ENCODE peak calls at places on chromosomes 1 and 21, in nine cellular contexts. S is stimulated activated CD4-positive, alpha-beta T cell treated with anti-CD3 and anti-CD28 coated beads, TNF-alpha, amount 100 ng/mL, for 24 hours; F is heart left ventricle; J is activated gamma-delta T cell; V is EH; I is astrocyte of the spinal cord; B is progenitor cell of endocrine pancreas; A is T-helper 9 cell; X is amniotic stem cell. L is an unnamed sample.

GRCh38 chr1:108016451-108016920 is 51.5 kb upstream of the VAV3 start:
- DNase-seq in F (no peak), I (peak; percentile 77), S (peak; percentile 7), X (no peak), J (no peak), B (no peak), A (no peak), V (peak; percentile 30), L (peak; percentile 7)

GRCh38 chr1:80656628-80657019 is 1144.1 kb upstream of the ADGRL2 start:
- DNase-seq in J (no peak), S (no peak), X (no peak), F (no peak), I (peak; percentile 27), A (no peak), B (no peak), V (no peak), L (no peak)

GRCh38 chr1:19366599-19367315 is 54.6 kb downstream of the SLC66A1 start:
- DNase-seq in X (no peak), A (no peak), S (no peak), F (no peak), B (no peak), J (no peak), V (no peak), I (no peak), L (no peak)

GRCh38 chr1:53850082-53850673 is 12.1 kb upstream of the NDC1 start:
- DNase-seq in B (no peak), I (no peak), X (no peak), J (no peak), A (no peak), F (no peak), V (no peak), S (no peak), L (no peak)

GRCh38 chr1:50829010-50829958 is 130.8 kb downstream of the FAF1 start:
- DNase-seq in X (no peak), B (no peak), I (peak; percentile 16), A (no peak), S (no peak), V (peak; percentile 25), F (no peak), J (no peak), L (peak; percentile 6)

GRCh38 chr1:161932668-161933067 is 91.0 kb downstream of the OLFML2B start:
- DNase-seq in F (no peak), B (no peak), S (no peak), V (no peak), I (no peak), X (no peak), A (no peak), J (no peak), L (no peak)

GRCh38 chr1:168443899-168444298 is 99.9 kb downstream of the XCL2 start:
- DNase-seq in I (no peak), J (no peak), B (no peak), S (no peak), F (no peak), A (no peak), X (no peak), V (no peak), L (no peak)

GRCh38 chr1:211145944-211146343 is 12.0 kb upstream of the KCNH1 start:
- DNase-seq in S (no peak), I (no peak), F (no peak), V (no peak), J (no peak), X (no peak), B (no peak), A (no peak), L (no peak)

GRCh38 chr1:186620951-186621350 is 59.3 kb downstream of the PTGS2 start:
- DNase-seq in V (peak; percentile 92), J (no peak), X (peak; percentile 34), F (no peak), S (no peak), I (peak; percentile 91), B (no peak), A (no peak), L (no peak)

GRCh38 chr1:18941221-18942141 is 15.0 kb downstream of the IFFO2 start:
- DNase-seq in A (no peak), S (no peak), B (no peak), V (peak; percentile 60), F (no peak), J (no peak), X (no peak), I (peak; percentile 97), L (no peak)

GRCh38 chr21:46226920-46227599 is 1.5 kb downstream of the LSS start:
- DNase-seq in J (no peak), I (peak; percentile 21), S (no peak), A (no peak), B (no peak), V (peak; percentile 31), X (peak; percentile 9), F (no peak), L (no peak)

GRCh38 chr1:156747737-156748669 is 3.5 kb downstream of the HDGF start:
- DNase-seq in S (no peak), A (no peak), J (no peak), V (peak; percentile 28), X (no peak), B (no peak), I (no peak), F (no peak), L (no peak)

GRCh38 chr1:31772669-31773248 is 8.6 kb upstream of the ADGRB2 start:
- DNase-seq in S (no peak), J (no peak), X (no peak), V (no peak), B (no peak), F (no peak), I (no peak), A (no peak), L (no peak)

GRCh38 chr1:63621698-63622097 is 28.5 kb downstream of the PGM1 start:
- DNase-seq in A (no peak), J (no peak), B (no peak), I (peak; percentile 13), S (no peak), V (no peak), X (no peak), F (peak; percentile 25), L (no peak)